ENCODE peak calls at places on chromosomes 2 and 18, in eight cellular contexts. One of them, this sample, is unnamed.

GRCh38 chr18:23283933-23284430 is 148.7 kb downstream of the CABLES1 start:
- DNase-seq in astrocyte of the spinal cord: peak
- DNase-seq in OCI-LY7: no peak
- DNase-seq in GM23338: peak
- DNase-seq in fibroblast of lung: peak
- DNase-seq in PC-3: peak
- DNase-seq in NB4: peak
- DNase-seq in pancreas: no peak
- DNase-seq in this sample: no peak

GRCh38 chr2:37582911-37583310 is 88.5 kb downstream of the CDC42EP3 start:
- DNase-seq in PC-3: no peak
- DNase-seq in GM23338: no peak
- DNase-seq in astrocyte of the spinal cord: no peak
- DNase-seq in pancreas: no peak
- DNase-seq in NB4: no peak
- DNase-seq in OCI-LY7: no peak
- DNase-seq in fibroblast of lung: peak
- DNase-seq in this sample: no peak

GRCh38 chr2:164146478-164146877 is 410.7 kb upstream of the FIGN start:
- DNase-seq in pancreas: no peak
- DNase-seq in PC-3: no peak
- DNase-seq in OCI-LY7: no peak
- DNase-seq in astrocyte of the spinal cord: peak
- DNase-seq in fibroblast of lung: peak
- DNase-seq in NB4: no peak
- DNase-seq in GM23338: no peak
- DNase-seq in this sample: no peak

GRCh38 chr2:181540421-181540820 is 83.2 kb downstream of the ITGA4 start:
- DNase-seq in PC-3: no peak
- DNase-seq in pancreas: no peak
- DNase-seq in NB4: no peak
- DNase-seq in GM23338: no peak
- DNase-seq in astrocyte of the spinal cord: no peak
- DNase-seq in OCI-LY7: no peak
- DNase-seq in fibroblast of lung: no peak
- DNase-seq in this sample: no peak

GRCh38 chr2:25749676-25750075 is 76.3 kb upstream of the DTNB start:
- DNase-seq in fibroblast of lung: no peak
- DNase-seq in PC-3: no peak
- DNase-seq in GM23338: no peak
- DNase-seq in pancreas: no peak
- DNase-seq in OCI-LY7: no peak
- DNase-seq in NB4: no peak
- DNase-seq in astrocyte of the spinal cord: no peak
- DNase-seq in this sample: no peak

GRCh38 chr2:225120175-225120574 is 77.9 kb upstream of the DOCK10 start:
- DNase-seq in PC-3: peak
- DNase-seq in NB4: no peak
- DNase-seq in GM23338: no peak
- DNase-seq in astrocyte of the spinal cord: peak
- DNase-seq in pancreas: no peak
- DNase-seq in OCI-LY7: no peak
- DNase-seq in fibroblast of lung: peak
- DNase-seq in this sample: no peak

GRCh38 chr2:72134997-72135800 is 12.5 kb downstream of the CYP26B1 start:
- DNase-seq in GM23338: no peak
- DNase-seq in astrocyte of the spinal cord: no peak
- DNase-seq in OCI-LY7: no peak
- DNase-seq in NB4: no peak
- DNase-seq in PC-3: no peak
- DNase-seq in pancreas: peak
- DNase-seq in fibroblast of lung: no peak
- DNase-seq in this sample: no peak

GRCh38 chr2:194166818-194167217 is 1490.2 kb upstream of the SLC39A10 start:
- DNase-seq in GM23338: peak
- DNase-seq in pancreas: no peak
- DNase-seq in OCI-LY7: peak
- DNase-seq in fibroblast of lung: peak
- DNase-seq in PC-3: peak
- DNase-seq in astrocyte of the spinal cord: peak
- DNase-seq in NB4: peak
- DNase-seq in this sample: peak

GRCh38 chr18:76679877-76680276 is 142.5 kb upstream of the ZNF236 start:
- DNase-seq in NB4: no peak
- DNase-seq in astrocyte of the spinal cord: peak
- DNase-seq in OCI-LY7: no peak
- DNase-seq in PC-3: no peak
- DNase-seq in pancreas: no peak
- DNase-seq in fibroblast of lung: no peak
- DNase-seq in GM23338: peak
- DNase-seq in this sample: no peak

GRCh38 chr2:189648846-189649529 is 12.3 kb upstream of the ASNSD1 start:
- DNase-seq in GM23338: no peak
- DNase-seq in NB4: no peak
- DNase-seq in fibroblast of lung: peak
- DNase-seq in pancreas: no peak
- DNase-seq in PC-3: no peak
- DNase-seq in astrocyte of the spinal cord: no peak
- DNase-seq in OCI-LY7: no peak
- DNase-seq in this sample: no peak

GRCh38 chr2:144259332-144259731 is 260.6 kb downstream of the ZEB2 start:
- DNase-seq in fibroblast of lung: no peak
- DNase-seq in astrocyte of the spinal cord: no peak
- DNase-seq in GM23338: no peak
- DNase-seq in NB4: no peak
- DNase-seq in OCI-LY7: no peak
- DNase-seq in PC-3: no peak
- DNase-seq in pancreas: no peak
- DNase-seq in this sample: no peak